ENCODE peak calls at places on chromosome 17, in eight cellular contexts. L is endothelial cell of umbilical vein, T is GM12878, J is K562, K is HCT116, R is HepG2, H is SK-N-SH, Y is H1. F is an unnamed sample.

GRCh38 chr17:7750321-7750821 is 32.8 kb downstream of the DNAH2 start:
- DNase-seq in L (peak; percentile 51), T (no peak), J (no peak), K (no peak), R (no peak), H (no peak), Y (no peak), F (no peak)

GRCh38 chr17:19343671-19344151 is 18.8 kb downstream of the B9D1 start:
- DNase-seq in L (no peak), T (no peak), J (no peak), K (no peak), R (no peak), H (no peak), Y (no peak), F (no peak)

GRCh38 chr17:50367401-50367800 is 5.6 kb downstream of the MRPL27 start:
- DNase-seq in L (no peak), T (no peak), J (no peak), K (no peak), R (no peak), H (no peak), Y (no peak), F (no peak)

GRCh38 chr17:14143678-14144077 is 74.4 kb downstream of the COX10 start:
- DNase-seq in L (no peak), T (no peak), J (peak; percentile 9), K (no peak), R (no peak), H (no peak), Y (no peak), F (no peak)

GRCh38 chr17:62821213-62822079 is 13.3 kb upstream of the MARCHF10 start:
- DNase-seq in L (peak; percentile 76), T (no peak), J (no peak), K (no peak), R (no peak), H (no peak), Y (no peak), F (no peak)

GRCh38 chr17:7897773-7898172 is 9.2 kb downstream of the CHD3 start:
- DNase-seq in L (peak; percentile 51), T (no peak), J (peak; percentile 34), K (no peak), R (peak; percentile 62), H (peak; percentile 72), Y (no peak), F (no peak)

GRCh38 chr17:5099271-5099670 is 12.4 kb downstream of the ZNF232 start:
- DNase-seq in L (no peak), T (no peak), J (no peak), K (no peak), R (no peak), H (no peak), Y (no peak), F (no peak)

GRCh38 chr17:27224526-27225315 is 69.2 kb upstream of the WSB1 start:
- DNase-seq in L (no peak), T (no peak), J (no peak), K (no peak), R (no peak), H (no peak), Y (no peak), F (no peak)

GRCh38 chr17:48961516-48962233 is 6.7 kb downstream of the GIP start:
- DNase-seq in L (peak; percentile 40), T (no peak), J (peak; percentile 89), K (no peak), R (peak; percentile 78), H (no peak), Y (no peak), F (no peak)

GRCh38 chr17:13518271-13519000 is 83.3 kb downstream of the HS3ST3A1 start:
- DNase-seq in L (no peak), T (no peak), J (no peak), K (no peak), R (no peak), H (no peak), Y (no peak), F (no peak)

GRCh38 chr17:28920191-28920590 is 17.3 kb upstream of the DHRS13 start:
- DNase-seq in L (no peak), T (no peak), J (no peak), K (no peak), R (no peak), H (no peak), Y (no peak), F (no peak)

GRCh38 chr17:19433240-19433639 is 22.2 kb downstream of the RNF112 start:
- DNase-seq in L (no peak), T (no peak), J (no peak), K (no peak), R (no peak), H (no peak), Y (no peak), F (no peak)

GRCh38 chr17:74742153-74742515 is 5.1 kb downstream of the RAB37 start:
- DNase-seq in L (peak; percentile 37), T (peak; percentile 69), J (no peak), K (no peak), R (no peak), H (no peak), Y (no peak), F (no peak)

GRCh38 chr17:70332356-70332755 is 163.0 kb downstream of the KCNJ2 start:
- DNase-seq in L (no peak), T (no peak), J (no peak), K (no peak), R (no peak), H (no peak), Y (no peak), F (no peak)

GRCh38 chr17:61783120-61783519 is 80.2 kb downstream of the BRIP1 start:
- DNase-seq in L (no peak), T (no peak), J (no peak), K (no peak), R (no peak), H (no peak), Y (no peak), F (no peak)

GRCh38 chr17:61786088-61786487 is 77.2 kb downstream of the BRIP1 start:
- DNase-seq in L (no peak), T (no peak), J (no peak), K (no peak), R (no peak), H (no peak), Y (no peak), F (no peak)

GRCh38 chr17:61783556-61784304 is 79.6 kb downstream of the BRIP1 start:
- DNase-seq in L (no peak), T (peak; percentile 35), J (no peak), K (no peak), R (no peak), H (no peak), Y (no peak), F (no peak)

GRCh38 chr17:61782683-61783082 is 80.6 kb downstream of the BRIP1 start:
- DNase-seq in L (no peak), T (no peak), J (no peak), K (no peak), R (no peak), H (no peak), Y (no peak), F (no peak)

GRCh38 chr17:61784510-61784909 is 78.8 kb downstream of the BRIP1 start:
- DNase-seq in L (no peak), T (no peak), J (no peak), K (no peak), R (no peak), H (no peak), Y (no peak), F (no peak)
- H3K9ac ChIP-seq in L (no peak overlapping the region), T (no peak overlapping the region), J (no peak overlapping the region), K (no peak overlapping the region), R (no peak overlapping the region), H (no peak overlapping the region), Y (no peak overlapping the region), F (no peak overlapping the region)

GRCh38 chr17:3992370-3992769 is 28.1 kb upstream of the ATP2A3 start:
- DNase-seq in L (no peak), T (no peak), J (no peak), K (no peak), R (no peak), H (no peak), Y (no peak), F (no peak)
- TF ChIP-seq POLR2AphosphoS5 in L (no peak), T (no peak), J (no peak), K (no peak), R (no peak), H (no peak), Y (no peak), F (no peak)

DNA sequence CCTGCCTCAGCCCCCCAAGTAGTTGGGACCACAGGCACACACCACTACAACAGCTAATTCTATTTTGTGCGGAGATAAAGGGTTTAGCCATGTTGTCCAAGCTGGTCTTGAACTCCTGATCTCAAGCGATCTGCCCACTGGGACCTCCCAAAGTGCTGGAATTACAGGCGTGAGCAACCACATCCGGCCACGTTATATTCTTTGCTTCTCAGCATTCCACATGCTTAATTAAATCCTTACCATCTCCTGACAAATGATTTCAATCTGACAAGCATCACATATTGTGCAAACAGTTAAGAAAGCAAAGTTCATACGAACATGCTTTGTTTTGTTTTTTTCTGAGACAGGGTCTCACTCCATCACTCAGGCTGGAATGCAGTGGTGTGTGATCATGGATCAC is 18.2 kb downstream of the HIGD1B start:
- DNase-seq in L (no peak), T (no peak), J (no peak), K (no peak), R (no peak), H (no peak), Y (no peak), F (no peak)
- H3K36me3 ChIP-seq in L (peaks cover 25% of the 10 kb centered on the region), T (peaks cover 24% of the 10 kb centered on the region), J (peaks cover 91% of the 10 kb centered on the region), K (peaks cover 56% of the 10 kb centered on the region), R (peaks cover 40% of the 10 kb centered on the region), H (peaks cover 54% of the 10 kb centered on the region), Y (peaks cover 66% of the 10 kb centered on the region), F (peaks cover 77% of the 10 kb centered on the region)

GRCh38 chr17:64991726-64992125 is 64.8 kb downstream of the GNA13 start:
- DNase-seq in L (no peak), T (no peak), J (no peak), K (no peak), R (no peak), H (no peak), Y (no peak), F (no peak)
- H3K9ac ChIP-seq in L (no peak overlapping the region), T (no peak overlapping the region), J (no peak overlapping the region), K (peak overlapping the region; percentile 16), R (no peak overlapping the region), H (no peak overlapping the region), Y (no peak overlapping the region), F (no peak overlapping the region)

GRCh38 chr17:78355701-78356100 is 4.2 kb downstream of the SOCS3 start:
- DNase-seq in L (no peak), T (no peak), J (no peak), K (no peak), R (no peak), H (no peak), Y (no peak), F (no peak)
- TF ChIP-seq POLR2AphosphoS5 in L (no peak), T (no peak), J (no peak), K (no peak), R (no peak), H (no peak), Y (no peak), F (no peak)